ENCODE peak calls at places on chromosome 10, in seven cellular contexts. G is Panc1, J is mammary epithelial cell, B is IMR-90, L is left ventricle myocardium inferior, A is adrenal gland, K is GM23248. P is an unnamed sample. For H3K36me3, the result is how much of the 10 kb centered on the place peaks cover.

GRCh38 chr10:22959292-22959691 is 31.4 kb downstream of the ARMC3 start:
- DNase-seq in G (no peak), J (no peak), B (no peak), L (no peak), A (no peak), K (no peak), P (no peak)

GRCh38 chr10:28077889-28078288 is 79.0 kb upstream of the ODAD2 start:
- DNase-seq in G (no peak), J (peak), B (peak), L (no peak), A (no peak), K (peak), P (peak)

GRCh38 chr10:6716521-6716920 is 136.4 kb upstream of the PRKCQ start:
- DNase-seq in G (no peak), J (peak), B (peak), L (no peak), A (no peak), K (peak), P (no peak)

GRCh38 chr10:28431139-28431538 is 101.8 kb upstream of the WAC start:
- DNase-seq in G (no peak), J (no peak), B (no peak), L (no peak), A (no peak), K (no peak), P (no peak)

GRCh38 chr10:79023489-79024162 is 45.1 kb upstream of the ZMIZ1 start:
- DNase-seq in G (no peak), J (no peak), B (no peak), L (no peak), A (peak), K (no peak), P (no peak)

GRCh38 chr10:4069491-4069890 is 284.5 kb upstream of the KLF6 start:
- DNase-seq in G (no peak), J (peak), B (peak), L (no peak), A (no peak), K (peak), P (no peak)

GRCh38 chr10:49458869-49459268 is 63.0 kb upstream of the DRGX start:
- DNase-seq in G (no peak), J (no peak), B (no peak), L (no peak), A (no peak), K (no peak), P (no peak)

GRCh38 chr10:23439452-23439919 is 611 bp downstream of the OTUD1 start:
- DNase-seq in G (no peak), J (no peak), B (no peak), L (peak), A (no peak), K (peak), P (peak)

GRCh38 chr10:113930482-113931057 is 76.1 kb downstream of the NHLRC2 start:
- DNase-seq in G (no peak), J (no peak), B (no peak), L (no peak), A (no peak), K (no peak), P (no peak)
- H3K4me3 ChIP-seq in G (no peak), J (no peak), B (no peak), L (no peak), A (no peak), K (no peak), P (no peak)

GRCh38 chr10:37732685-37733084 is 124.7 kb downstream of the ZNF248 start:
- DNase-seq in G (no peak), J (no peak), B (peak), L (no peak), A (no peak), K (peak), P (no peak)
- H3K36me3 ChIP-seq in G (under half), J (under half), B (under half), L (under half), A (under half), K (under half), P (under half)

GRCh38 chr10:96288151-96288621 is 16.0 kb upstream of the DNTT start:
- DNase-seq in G (no peak), J (no peak), B (no peak), L (no peak), A (no peak), K (no peak), P (no peak)

GRCh38 chr10:96289218-96289910 is 14.9 kb upstream of the DNTT start:
- DNase-seq in G (no peak), J (no peak), B (no peak), L (no peak), A (no peak), K (no peak), P (no peak)

GRCh38 chr10:96292971-96293909 is 11.0 kb upstream of the DNTT start:
- DNase-seq in G (peak), J (peak), B (peak), L (no peak), A (no peak), K (peak), P (no peak)

GRCh38 chr10:96287392-96288105 is 16.2 kb upstream of the BLNK start:
- DNase-seq in G (no peak), J (peak), B (no peak), L (no peak), A (no peak), K (no peak), P (no peak)

DNA sequence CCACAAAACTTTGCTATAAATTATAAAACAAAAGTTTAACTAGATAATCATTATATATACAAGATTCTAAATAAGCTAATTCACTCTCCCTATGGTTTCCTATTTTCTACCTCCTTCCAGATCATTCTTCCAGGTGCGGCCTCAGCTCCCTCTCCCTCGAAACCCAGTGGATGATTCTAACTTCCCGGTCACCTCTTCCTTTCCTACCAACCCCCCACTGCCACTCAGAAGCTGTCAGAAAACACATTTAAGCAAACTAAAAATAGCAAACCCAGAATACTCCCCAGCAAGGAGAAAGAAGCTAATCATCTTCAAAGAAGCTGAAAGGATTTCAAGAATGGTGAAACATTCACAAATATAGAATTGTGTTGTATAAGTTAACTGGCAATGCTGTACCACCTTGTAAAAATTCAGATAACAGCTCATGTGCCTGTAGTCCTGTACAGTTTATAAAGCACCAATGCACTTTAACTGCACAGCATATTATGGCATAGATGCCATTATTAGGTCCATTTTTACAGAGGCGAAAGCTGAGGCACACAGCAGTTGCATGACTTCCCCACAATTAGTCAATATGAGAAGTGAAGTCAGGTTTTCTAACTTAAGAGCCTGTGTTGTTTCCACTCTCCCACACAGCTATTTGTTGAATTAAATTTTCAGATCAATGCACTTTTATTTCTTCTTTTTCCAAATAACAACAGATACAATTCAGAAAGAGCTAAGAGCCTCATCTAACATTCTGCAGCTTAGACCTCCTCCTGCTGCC is 13.7 kb upstream of the DNTT start:
- DNase-seq in G (no peak), J (no peak), B (no peak), L (no peak), A (no peak), K (no peak), P (no peak)
- H3K4me3 ChIP-seq in G (no peak), J (no peak), B (no peak), L (no peak), A (no peak), K (no peak), P (no peak)

GRCh38 chr10:1074748-1075358 is 18.7 kb downstream of the WDR37 start:
- DNase-seq in G (no peak), J (no peak), B (no peak), L (no peak), A (no peak), K (peak), P (no peak)

GRCh38 chr10:1083581-1083980 is 27.4 kb downstream of the WDR37 start:
- DNase-seq in G (no peak), J (no peak), B (no peak), L (no peak), A (no peak), K (no peak), P (no peak)

GRCh38 chr10:1074063-1074747 is 18.0 kb downstream of the WDR37 start:
- DNase-seq in G (no peak), J (no peak), B (no peak), L (no peak), A (no peak), K (peak), P (no peak)

GRCh38 chr10:1084011-1084950 is 28.1 kb downstream of the WDR37 start:
- DNase-seq in G (no peak), J (no peak), B (no peak), L (no peak), A (peak), K (no peak), P (no peak)

GRCh38 chr10:1078668-1079067 is 22.5 kb downstream of the WDR37 start:
- DNase-seq in G (no peak), J (no peak), B (no peak), L (no peak), A (no peak), K (no peak), P (no peak)
- H3K36me3 ChIP-seq in G (under half), J (under half), B (under half), L (half or more), A (half or more), K (under half), P (under half)

DNA sequence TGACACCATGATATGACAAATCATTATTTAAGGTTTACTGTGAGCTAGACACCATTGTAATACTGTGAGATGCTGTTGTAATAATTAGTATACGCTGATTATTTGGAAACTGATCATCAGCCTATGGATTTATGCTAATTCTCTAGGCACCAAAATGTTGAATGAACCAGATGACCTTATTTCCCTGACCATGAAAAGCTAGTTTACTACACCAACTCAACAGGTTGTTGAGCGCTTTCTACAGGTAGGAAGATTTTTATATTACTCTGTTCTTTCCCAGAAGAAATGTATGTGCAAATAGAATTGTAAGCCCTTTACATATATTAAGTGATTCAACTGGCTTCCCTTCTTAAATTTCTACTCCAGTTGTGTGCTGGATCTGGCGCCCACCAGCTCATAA is 6.2 kb downstream of the NRP1 start:
- DNase-seq in G (no peak), J (no peak), B (no peak), L (no peak), A (no peak), K (no peak), P (no peak)
- H3K4me3 ChIP-seq in G (no peak), J (no peak), B (no peak), L (peak), A (no peak), K (peak), P (no peak)

DNA sequence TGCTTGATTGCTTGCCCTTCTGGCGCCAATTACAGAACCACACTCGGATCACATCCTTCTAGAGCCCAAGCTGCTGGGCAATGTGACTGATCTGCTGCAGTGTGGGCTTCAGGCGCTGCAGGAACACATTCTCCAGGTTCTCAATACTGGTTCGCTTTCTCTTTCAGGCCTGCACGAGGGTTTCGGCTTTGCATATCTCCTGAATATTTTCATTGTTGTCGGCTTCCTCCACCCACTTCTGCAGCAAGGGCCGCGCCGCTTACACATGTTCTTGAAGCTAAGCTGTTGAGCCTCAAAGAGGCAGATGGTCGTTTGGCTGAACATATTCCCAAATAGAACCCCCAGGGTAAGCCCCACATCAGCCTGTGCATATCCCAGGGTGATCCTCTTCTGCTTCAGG is 64.7 kb downstream of the HERC4 start:
- DNase-seq in G (no peak), J (no peak), B (no peak), L (no peak), A (no peak), K (no peak), P (no peak)
- H3K36me3 ChIP-seq in G (under half), J (under half), B (under half), L (under half), A (under half), K (half or more), P (half or more)

GRCh38 chr10:20004087-20004523 is 187.9 kb downstream of the PLXDC2 start:
- DNase-seq in G (no peak), J (peak), B (peak), L (peak), A (peak), K (peak), P (peak)
- H3K4me3 ChIP-seq in G (no peak), J (no peak), B (no peak), L (peak), A (no peak), K (no peak), P (no peak)

DNA sequence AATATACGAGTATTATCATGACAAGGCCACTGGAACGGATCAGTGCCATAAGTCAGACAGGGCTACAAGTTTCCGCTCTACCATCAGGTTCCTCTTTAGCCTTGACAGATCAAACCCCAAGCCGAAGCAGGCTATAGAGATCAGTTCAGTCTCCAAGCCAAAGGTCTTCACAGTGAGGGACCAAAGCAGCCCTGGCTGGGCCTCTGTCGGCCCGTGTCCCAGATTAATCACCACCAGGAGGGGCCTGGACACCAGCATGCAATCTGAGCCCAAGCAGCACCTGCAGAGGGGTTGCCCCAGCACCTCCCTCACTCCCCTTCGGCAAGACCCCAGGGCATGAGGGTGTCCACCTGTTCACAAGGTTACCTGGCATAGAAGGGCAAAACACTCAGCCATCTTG is 36.1 kb downstream of the FBXW4 start:
- DNase-seq in G (no peak), J (no peak), B (no peak), L (no peak), A (no peak), K (no peak), P (no peak)
- H3K36me3 ChIP-seq in G (under half), J (under half), B (under half), L (half or more), A (under half), K (under half), P (under half)

GRCh38 chr10:47283848-47284247 is 16.1 kb upstream of the GDF10 start:
- DNase-seq in G (no peak), J (no peak), B (no peak), L (no peak), A (no peak), K (no peak), P (no peak)
- H3K4me3 ChIP-seq in G (no peak), J (no peak), B (no peak), L (no peak), A (no peak), K (no peak), P (no peak)

GRCh38 chr10:93437946-93438795 is 44.0 kb downstream of the MYOF start:
- DNase-seq in G (no peak), J (peak), B (peak), L (no peak), A (no peak), K (peak), P (no peak)

GRCh38 chr10:93435621-93436385 is 46.3 kb downstream of the MYOF start:
- DNase-seq in G (no peak), J (no peak), B (peak), L (no peak), A (no peak), K (peak), P (peak)

GRCh38 chr10:93437000-93437945 is 44.9 kb downstream of the MYOF start:
- DNase-seq in G (peak), J (peak), B (peak), L (peak), A (peak), K (peak), P (peak)

GRCh38 chr10:93435061-93435491 is 47.1 kb downstream of the MYOF start:
- DNase-seq in G (no peak), J (no peak), B (no peak), L (no peak), A (no peak), K (no peak), P (no peak)

GRCh38 chr10:93436577-93436976 is 45.6 kb downstream of the MYOF start:
- DNase-seq in G (no peak), J (peak), B (peak), L (no peak), A (peak), K (peak), P (peak)
- H3K36me3 ChIP-seq in G (under half), J (under half), B (under half), L (under half), A (under half), K (under half), P (under half)